ENCODE peak calls at places on chromosome 15, in nine cellular contexts. One of them, this sample, is unnamed. For H3K4me1, the result is how much of the 10 kb centered on the place peaks cover.

GRCh38 chr15:67796196-67796699 is 29.1 kb upstream of the SKOR1 start:
- DNase-seq in upper lobe of right lung: no peak
- DNase-seq in ovary: no peak
- DNase-seq in transverse colon: no peak
- DNase-seq in CD4-positive, alpha-beta memory T cell: no peak
- DNase-seq in H9: no peak
- DNase-seq in aorta: no peak
- DNase-seq in A549: no peak
- DNase-seq in cardiac muscle cell: no peak
- DNase-seq in this sample: no peak

GRCh38 chr15:88998980-88999713 is 86.0 kb upstream of the MFGE8 start:
- DNase-seq in upper lobe of right lung: no peak
- DNase-seq in ovary: no peak
- DNase-seq in transverse colon: no peak
- DNase-seq in CD4-positive, alpha-beta memory T cell: no peak
- DNase-seq in H9: peak
- DNase-seq in aorta: no peak
- DNase-seq in A549: no peak
- DNase-seq in cardiac muscle cell: no peak
- DNase-seq in this sample: no peak

GRCh38 chr15:75542386-75542797 is 36.7 kb downstream of the PTPN9 start:
- DNase-seq in upper lobe of right lung: no peak
- DNase-seq in ovary: no peak
- DNase-seq in transverse colon: no peak
- DNase-seq in CD4-positive, alpha-beta memory T cell: no peak
- DNase-seq in H9: no peak
- DNase-seq in aorta: no peak
- DNase-seq in A549: no peak
- DNase-seq in cardiac muscle cell: no peak
- DNase-seq in this sample: no peak

GRCh38 chr15:98684441-98684840 is 36.1 kb downstream of the IGF1R start:
- DNase-seq in upper lobe of right lung: no peak
- DNase-seq in ovary: no peak
- DNase-seq in transverse colon: no peak
- DNase-seq in CD4-positive, alpha-beta memory T cell: no peak
- DNase-seq in H9: no peak
- DNase-seq in aorta: no peak
- DNase-seq in A549: no peak
- DNase-seq in cardiac muscle cell: peak
- DNase-seq in this sample: no peak

GRCh38 chr15:33533197-33533596 is 222.4 kb downstream of the RYR3 start:
- DNase-seq in upper lobe of right lung: no peak
- DNase-seq in ovary: no peak
- DNase-seq in transverse colon: no peak
- DNase-seq in CD4-positive, alpha-beta memory T cell: no peak
- DNase-seq in H9: peak
- DNase-seq in aorta: no peak
- DNase-seq in A549: no peak
- DNase-seq in cardiac muscle cell: no peak
- DNase-seq in this sample: no peak

GRCh38 chr15:38002883-38003477 is 68.5 kb downstream of the TMCO5A start:
- DNase-seq in upper lobe of right lung: peak
- DNase-seq in ovary: no peak
- DNase-seq in transverse colon: peak
- DNase-seq in CD4-positive, alpha-beta memory T cell: no peak
- DNase-seq in H9: peak
- DNase-seq in aorta: peak
- DNase-seq in A549: peak
- DNase-seq in cardiac muscle cell: peak
- DNase-seq in this sample: peak

GRCh38 chr15:56369234-56369633 is 4.0 kb downstream of the TEX9 start:
- DNase-seq in upper lobe of right lung: no peak
- DNase-seq in ovary: no peak
- DNase-seq in transverse colon: no peak
- DNase-seq in CD4-positive, alpha-beta memory T cell: no peak
- DNase-seq in H9: no peak
- DNase-seq in aorta: no peak
- DNase-seq in A549: no peak
- DNase-seq in cardiac muscle cell: no peak
- DNase-seq in this sample: no peak

GRCh38 chr15:101003076-101003475 is 83.9 kb downstream of the LRRK1 start:
- DNase-seq in upper lobe of right lung: no peak
- DNase-seq in ovary: no peak
- DNase-seq in transverse colon: peak
- DNase-seq in CD4-positive, alpha-beta memory T cell: no peak
- DNase-seq in H9: no peak
- DNase-seq in aorta: no peak
- DNase-seq in A549: no peak
- DNase-seq in cardiac muscle cell: no peak
- DNase-seq in this sample: no peak

GRCh38 chr15:95174880-95175279 is 943.5 kb downstream of the MCTP2 start:
- DNase-seq in upper lobe of right lung: no peak
- DNase-seq in ovary: no peak
- DNase-seq in transverse colon: no peak
- DNase-seq in CD4-positive, alpha-beta memory T cell: no peak
- DNase-seq in H9: no peak
- DNase-seq in aorta: no peak
- DNase-seq in A549: no peak
- DNase-seq in cardiac muscle cell: peak
- DNase-seq in this sample: no peak

GRCh38 chr15:97961067-97961954 is 808 bp downstream of the ARRDC4 start:
- DNase-seq in upper lobe of right lung: peak
- DNase-seq in ovary: peak
- DNase-seq in transverse colon: peak
- DNase-seq in CD4-positive, alpha-beta memory T cell: peak
- DNase-seq in H9: peak
- DNase-seq in aorta: peak
- DNase-seq in A549: no peak
- DNase-seq in cardiac muscle cell: peak
- DNase-seq in this sample: peak

GRCh38 chr15:60077581-60078359 is 73.7 kb downstream of the FOXB1 start:
- DNase-seq in upper lobe of right lung: no peak
- DNase-seq in ovary: no peak
- DNase-seq in transverse colon: no peak
- DNase-seq in CD4-positive, alpha-beta memory T cell: no peak
- DNase-seq in H9: no peak
- DNase-seq in aorta: no peak
- DNase-seq in A549: no peak
- DNase-seq in cardiac muscle cell: no peak
- DNase-seq in this sample: no peak

GRCh38 chr15:60081976-60082375 is 77.9 kb downstream of the FOXB1 start:
- DNase-seq in upper lobe of right lung: no peak
- DNase-seq in ovary: no peak
- DNase-seq in transverse colon: no peak
- DNase-seq in CD4-positive, alpha-beta memory T cell: no peak
- DNase-seq in H9: no peak
- DNase-seq in aorta: no peak
- DNase-seq in A549: no peak
- DNase-seq in cardiac muscle cell: no peak
- DNase-seq in this sample: no peak

GRCh38 chr15:60076582-60077263 is 72.6 kb downstream of the FOXB1 start:
- DNase-seq in upper lobe of right lung: no peak
- DNase-seq in ovary: no peak
- DNase-seq in transverse colon: no peak
- DNase-seq in CD4-positive, alpha-beta memory T cell: no peak
- DNase-seq in H9: no peak
- DNase-seq in aorta: no peak
- DNase-seq in A549: no peak
- DNase-seq in cardiac muscle cell: no peak
- DNase-seq in this sample: no peak

GRCh38 chr15:60076055-60076454 is 71.9 kb downstream of the FOXB1 start:
- DNase-seq in upper lobe of right lung: no peak
- DNase-seq in ovary: no peak
- DNase-seq in transverse colon: no peak
- DNase-seq in CD4-positive, alpha-beta memory T cell: no peak
- DNase-seq in H9: no peak
- DNase-seq in aorta: no peak
- DNase-seq in A549: no peak
- DNase-seq in cardiac muscle cell: no peak
- DNase-seq in this sample: no peak

GRCh38 chr15:60079210-60079609 is 75.1 kb downstream of the FOXB1 start:
- DNase-seq in upper lobe of right lung: no peak
- DNase-seq in ovary: no peak
- DNase-seq in transverse colon: no peak
- DNase-seq in CD4-positive, alpha-beta memory T cell: no peak
- DNase-seq in H9: no peak
- DNase-seq in aorta: no peak
- DNase-seq in A549: peak
- DNase-seq in cardiac muscle cell: peak
- DNase-seq in this sample: no peak
- H3K4me1 ChIP-seq in upper lobe of right lung: under half
- H3K4me1 ChIP-seq in ovary: under half
- H3K4me1 ChIP-seq in transverse colon: under half
- H3K4me1 ChIP-seq in CD4-positive, alpha-beta memory T cell: under half
- H3K4me1 ChIP-seq in H9: under half
- H3K4me1 ChIP-seq in aorta: under half
- H3K4me1 ChIP-seq in A549: under half
- H3K4me1 ChIP-seq in cardiac muscle cell: under half
- H3K4me1 ChIP-seq in this sample: under half

DNA sequence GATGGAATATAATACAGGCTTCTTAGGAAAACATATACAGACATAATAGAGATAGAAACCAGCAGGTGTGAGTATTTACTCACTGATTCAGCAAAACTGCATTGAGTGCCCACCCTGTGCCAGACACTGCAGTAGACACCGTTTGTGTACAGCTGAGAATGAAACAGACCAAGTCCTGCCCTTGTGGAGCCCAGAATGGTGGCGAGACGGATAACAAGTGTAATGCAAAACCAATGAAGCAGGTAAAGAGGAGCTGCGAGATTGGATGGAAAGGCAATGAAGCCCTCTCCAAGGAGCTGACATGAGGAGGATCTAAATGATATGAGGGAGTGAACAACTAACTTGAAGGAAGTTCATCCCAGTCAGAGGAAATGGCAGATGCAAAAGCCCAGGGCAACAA is 256.4 kb downstream of the MEX3B start:
- DNase-seq in upper lobe of right lung: no peak
- DNase-seq in ovary: no peak
- DNase-seq in transverse colon: no peak
- DNase-seq in CD4-positive, alpha-beta memory T cell: no peak
- DNase-seq in H9: no peak
- DNase-seq in aorta: no peak
- DNase-seq in A549: no peak
- DNase-seq in cardiac muscle cell: no peak
- DNase-seq in this sample: no peak
- H3K27ac ChIP-seq in upper lobe of right lung: no peak
- H3K27ac ChIP-seq in ovary: no peak
- H3K27ac ChIP-seq in transverse colon: no peak
- H3K27ac ChIP-seq in CD4-positive, alpha-beta memory T cell: no peak
- H3K27ac ChIP-seq in H9: no peak
- H3K27ac ChIP-seq in aorta: no peak
- H3K27ac ChIP-seq in A549: no peak
- H3K27ac ChIP-seq in cardiac muscle cell: no peak
- H3K27ac ChIP-seq in this sample: no peak

DNA sequence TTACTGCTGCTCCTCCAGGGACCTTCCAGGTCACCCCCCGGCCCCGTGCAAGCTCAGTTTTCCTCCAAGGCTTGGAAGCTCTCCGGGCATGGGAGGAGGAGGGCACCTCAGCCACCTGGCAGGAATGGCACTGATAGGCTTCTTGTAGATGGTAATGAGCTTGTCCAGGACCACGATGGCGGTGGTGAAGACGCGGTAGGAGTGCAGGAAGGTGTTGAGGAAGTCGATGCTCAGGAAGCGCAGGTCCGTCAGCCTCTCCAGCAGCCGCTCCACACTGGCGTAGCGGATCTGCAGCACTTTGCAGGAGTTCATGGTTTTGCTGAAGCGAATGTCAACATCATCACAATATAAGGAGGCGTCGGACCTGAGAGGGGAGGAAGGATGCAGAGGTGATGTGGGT is 61.2 kb upstream of the CTSH start:
- DNase-seq in upper lobe of right lung: no peak
- DNase-seq in ovary: no peak
- DNase-seq in transverse colon: no peak
- DNase-seq in CD4-positive, alpha-beta memory T cell: no peak
- DNase-seq in H9: no peak
- DNase-seq in aorta: no peak
- DNase-seq in A549: no peak
- DNase-seq in cardiac muscle cell: no peak
- DNase-seq in this sample: no peak
- H3K4me1 ChIP-seq in upper lobe of right lung: under half
- H3K4me1 ChIP-seq in ovary: under half
- H3K4me1 ChIP-seq in transverse colon: under half
- H3K4me1 ChIP-seq in CD4-positive, alpha-beta memory T cell: under half
- H3K4me1 ChIP-seq in H9: under half
- H3K4me1 ChIP-seq in aorta: under half
- H3K4me1 ChIP-seq in A549: under half
- H3K4me1 ChIP-seq in cardiac muscle cell: under half
- H3K4me1 ChIP-seq in this sample: under half

GRCh38 chr15:73952171-73952912 is 26.1 kb downstream of the LOXL1 start:
- DNase-seq in upper lobe of right lung: peak
- DNase-seq in ovary: peak
- DNase-seq in transverse colon: no peak
- DNase-seq in CD4-positive, alpha-beta memory T cell: no peak
- DNase-seq in H9: no peak
- DNase-seq in aorta: peak
- DNase-seq in A549: no peak
- DNase-seq in cardiac muscle cell: no peak
- DNase-seq in this sample: no peak

GRCh38 chr15:73950479-73951043 is 24.3 kb downstream of the LOXL1 start:
- DNase-seq in upper lobe of right lung: peak
- DNase-seq in ovary: no peak
- DNase-seq in transverse colon: no peak
- DNase-seq in CD4-positive, alpha-beta memory T cell: no peak
- DNase-seq in H9: no peak
- DNase-seq in aorta: peak
- DNase-seq in A549: no peak
- DNase-seq in cardiac muscle cell: no peak
- DNase-seq in this sample: no peak

GRCh38 chr15:73952913-73953750 is 26.9 kb downstream of the LOXL1 start:
- DNase-seq in upper lobe of right lung: peak
- DNase-seq in ovary: no peak
- DNase-seq in transverse colon: no peak
- DNase-seq in CD4-positive, alpha-beta memory T cell: no peak
- DNase-seq in H9: no peak
- DNase-seq in aorta: peak
- DNase-seq in A549: no peak
- DNase-seq in cardiac muscle cell: no peak
- DNase-seq in this sample: no peak

GRCh38 chr15:73951044-73951561 is 24.8 kb downstream of the LOXL1 start:
- DNase-seq in upper lobe of right lung: peak
- DNase-seq in ovary: peak
- DNase-seq in transverse colon: peak
- DNase-seq in CD4-positive, alpha-beta memory T cell: peak
- DNase-seq in H9: peak
- DNase-seq in aorta: peak
- DNase-seq in A549: peak
- DNase-seq in cardiac muscle cell: peak
- DNase-seq in this sample: peak

GRCh38 chr15:73951591-73951990 is 25.3 kb downstream of the LOXL1 start:
- DNase-seq in upper lobe of right lung: peak
- DNase-seq in ovary: no peak
- DNase-seq in transverse colon: no peak
- DNase-seq in CD4-positive, alpha-beta memory T cell: no peak
- DNase-seq in H9: no peak
- DNase-seq in aorta: peak
- DNase-seq in A549: no peak
- DNase-seq in cardiac muscle cell: no peak
- DNase-seq in this sample: no peak
- H3K27ac ChIP-seq in upper lobe of right lung: peak
- H3K27ac ChIP-seq in ovary: peak
- H3K27ac ChIP-seq in transverse colon: peak
- H3K27ac ChIP-seq in CD4-positive, alpha-beta memory T cell: peak
- H3K27ac ChIP-seq in H9: no peak
- H3K27ac ChIP-seq in aorta: peak
- H3K27ac ChIP-seq in A549: peak
- H3K27ac ChIP-seq in cardiac muscle cell: peak
- H3K27ac ChIP-seq in this sample: peak

GRCh38 chr15:93454788-93455187 is 365.8 kb upstream of the RGMA start:
- DNase-seq in upper lobe of right lung: no peak
- DNase-seq in ovary: no peak
- DNase-seq in transverse colon: no peak
- DNase-seq in CD4-positive, alpha-beta memory T cell: no peak
- DNase-seq in H9: no peak
- DNase-seq in aorta: no peak
- DNase-seq in A549: no peak
- DNase-seq in cardiac muscle cell: no peak
- DNase-seq in this sample: no peak
- H3K4me1 ChIP-seq in upper lobe of right lung: under half
- H3K4me1 ChIP-seq in ovary: under half
- H3K4me1 ChIP-seq in transverse colon: under half
- H3K4me1 ChIP-seq in CD4-positive, alpha-beta memory T cell: under half
- H3K4me1 ChIP-seq in H9: under half
- H3K4me1 ChIP-seq in aorta: under half
- H3K4me1 ChIP-seq in A549: under half
- H3K4me1 ChIP-seq in cardiac muscle cell: under half
- H3K4me1 ChIP-seq in this sample: under half

This sample was measured in right cardiac atrium.